ENCODE peak calls at places on chromosomes 3 and 15, in seven cellular contexts. W is IMR-90, B is GM23248, F is AG04450, Q is Peyer's patch, K is heart left ventricle, N is HL-60. T is an unnamed sample.

GRCh38 chr3:119891944-119892721 is 110.2 kb downstream of the NR1I2 start:
- DNase-seq in W (peak; percentile 71), B (peak; percentile 83), F (peak; percentile 38), Q (no peak), K (peak; percentile 45), N (peak; percentile 58), T (no peak)

GRCh38 chr3:116423365-116423764 is 21.9 kb downstream of the LSAMP start:
- DNase-seq in W (peak; percentile 15), B (peak; percentile 6), F (no peak), Q (no peak), K (no peak), N (no peak), T (no peak)

GRCh38 chr15:34812369-34812768 is 17.0 kb upstream of the ACTC1 start:
- DNase-seq in W (peak; percentile 95), B (peak; percentile 79), F (peak; percentile 67), Q (no peak), K (no peak), N (no peak), T (no peak)

GRCh38 chr3:187104956-187105355 is 34.3 kb downstream of the RPL39L start:
- DNase-seq in W (no peak), B (peak; percentile 37), F (no peak), Q (no peak), K (no peak), N (no peak), T (no peak)

GRCh38 chr3:180802837-180803236 is 109.6 kb upstream of the FXR1 start:
- DNase-seq in W (peak; percentile 4), B (peak; percentile 48), F (no peak), Q (no peak), K (no peak), N (no peak), T (no peak)

GRCh38 chr3:27632431-27633223 is 89.5 kb downstream of the EOMES start:
- DNase-seq in W (peak; percentile 55), B (peak; percentile 83), F (peak; percentile 26), Q (peak; percentile 25), K (peak; percentile 43), N (peak; percentile 6), T (peak; percentile 65)

GRCh38 chr3:171953300-171954022 is 85.9 kb upstream of the FNDC3B start:
- DNase-seq in W (no peak), B (peak; percentile 35), F (no peak), Q (no peak), K (no peak), N (no peak), T (no peak)

GRCh38 chr15:28960979-28961378 is 75.2 kb downstream of the APBA2 start:
- DNase-seq in W (peak; percentile 95), B (peak; percentile 13), F (peak; percentile 66), Q (no peak), K (no peak), N (no peak), T (peak; percentile 57)

GRCh38 chr3:47443611-47443995 is 32.1 kb downstream of the SCAP start:
- DNase-seq in W (no peak), B (no peak), F (no peak), Q (no peak), K (no peak), N (no peak), T (peak; percentile 40)

GRCh38 chr15:66786708-66787471 is 84.9 kb downstream of the SMAD6 start:
- DNase-seq in W (peak; percentile 62), B (no peak), F (no peak), Q (no peak), K (no peak), N (no peak), T (no peak)

GRCh38 chr3:94024385-94024784 is 4.0 kb downstream of the STX19 start:
- DNase-seq in W (peak; percentile 24), B (peak; percentile 11), F (no peak), Q (no peak), K (no peak), N (no peak), T (no peak)

GRCh38 chr15:31156226-31156625 is 54.7 kb upstream of the TRPM1 start:
- DNase-seq in W (no peak), B (no peak), F (no peak), Q (no peak), K (no peak), N (no peak), T (no peak)

GRCh38 chr3:46845397-46845859 is 17.8 kb downstream of the MYL3 start:
- DNase-seq in W (peak; percentile 62), B (peak; percentile 91), F (peak; percentile 52), Q (no peak), K (peak; percentile 61), N (no peak), T (peak; percentile 67)

GRCh38 chr3:41195970-41196369 is 3.3 kb upstream of the CTNNB1 start:
- DNase-seq in W (no peak), B (no peak), F (no peak), Q (no peak), K (peak; percentile 38), N (no peak), T (no peak)

GRCh38 chr15:100710744-100711478 is 108.5 kb downstream of the ASB7 start:
- DNase-seq in W (no peak), B (no peak), F (no peak), Q (no peak), K (no peak), N (no peak), T (no peak)

GRCh38 chr3:166013073-166013679 is 176.0 kb upstream of the BCHE start:
- DNase-seq in W (peak; percentile 37), B (peak; percentile 43), F (peak; percentile 15), Q (no peak), K (no peak), N (peak; percentile 18), T (no peak)

GRCh38 chr3:51591231-51591630 is 52.7 kb downstream of the RAD54L2 start:
- DNase-seq in W (peak; percentile 22), B (peak; percentile 35), F (no peak), Q (no peak), K (no peak), N (no peak), T (peak; percentile 21)

GRCh38 chr3:135576786-135577185 is 388.7 kb upstream of the PPP2R3A start:
- DNase-seq in W (no peak), B (no peak), F (no peak), Q (no peak), K (no peak), N (no peak), T (no peak)

GRCh38 chr3:141699349-141699748 is 38.7 kb upstream of the RNF7 start:
- DNase-seq in W (peak; percentile 30), B (no peak), F (no peak), Q (no peak), K (no peak), N (no peak), T (no peak)

GRCh38 chr3:110646496-110646895 is 425.1 kb upstream of the NECTIN3 start:
- DNase-seq in W (no peak), B (no peak), F (no peak), Q (no peak), K (no peak), N (no peak), T (no peak)

GRCh38 chr3:55160241-55160877 is 232.5 kb upstream of the LRTM1 start:
- DNase-seq in W (peak; percentile 100), B (peak; percentile 99), F (peak; percentile 81), Q (no peak), K (peak; percentile 63), N (no peak), T (peak; percentile 97)

GRCh38 chr3:178001670-178002101 is 534.5 kb upstream of the KCNMB2 start:
- DNase-seq in W (no peak), B (no peak), F (no peak), Q (no peak), K (no peak), N (peak; percentile 73), T (no peak)

GRCh38 chr3:111881480-111881879 is 22.4 kb downstream of the PHLDB2 start:
- DNase-seq in W (no peak), B (no peak), F (no peak), Q (no peak), K (no peak), N (no peak), T (no peak)

DNA sequence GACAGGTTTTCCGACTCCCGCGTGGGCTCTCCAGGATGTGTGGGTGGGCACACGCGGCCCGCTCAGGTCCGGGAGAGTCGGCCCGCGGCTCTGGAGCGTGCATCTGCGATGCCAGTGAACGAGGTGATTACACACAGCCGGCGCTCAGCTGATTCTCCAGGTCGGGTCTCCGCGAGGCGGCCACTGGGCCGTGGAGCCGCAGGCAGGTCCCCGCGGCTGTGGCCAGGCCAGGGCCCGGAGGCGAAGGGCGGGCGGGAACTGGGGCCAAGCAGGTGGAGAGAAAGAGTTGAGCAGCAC is 13.2 kb downstream of the PAK6 start:
- DNase-seq in W (no peak), B (no peak), F (no peak), Q (no peak), K (no peak), N (no peak), T (no peak)
- H3K4me3 ChIP-seq in W (no peak overlapping the region), B (no peak overlapping the region), F (no peak overlapping the region), Q (peak overlapping the region; percentile 59), K (peak overlapping the region; percentile 52), N (no peak overlapping the region), T (no peak overlapping the region)

GRCh38 chr3:128997486-128997885 is 3.6 kb upstream of the CFAP92 start:
- DNase-seq in W (no peak), B (no peak), F (no peak), Q (no peak), K (no peak), N (no peak), T (no peak)
- H3K27me3 ChIP-seq in W (peaks cover 85% of the 10 kb centered on the region), B (peaks cover 81% of the 10 kb centered on the region), F (peaks cover 73% of the 10 kb centered on the region), Q (peaks cover 10% of the 10 kb centered on the region), K (peaks cover 5% of the 10 kb centered on the region), N (peaks cover 17% of the 10 kb centered on the region), T (peaks cover 43% of the 10 kb centered on the region)

DNA sequence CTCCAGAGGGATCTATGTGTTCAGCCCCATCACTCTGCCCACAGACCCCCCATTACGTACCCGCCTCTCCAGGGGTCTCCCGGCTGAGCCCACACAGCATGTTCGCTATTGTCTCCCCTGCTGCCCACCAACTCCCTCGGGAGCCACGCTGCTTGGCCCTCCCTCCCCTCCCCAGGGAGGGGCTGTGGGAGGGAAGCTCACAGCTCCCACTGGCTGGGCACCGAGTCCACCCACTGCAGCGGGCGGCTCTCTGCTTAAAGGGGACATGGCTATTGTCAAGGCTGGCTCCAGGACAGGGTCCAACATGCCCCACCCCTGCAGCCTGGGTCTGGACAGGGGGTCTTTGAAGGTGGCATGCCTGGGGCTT is at the start of gene GRIP2:
- DNase-seq in W (no peak), B (no peak), F (no peak), Q (no peak), K (peak; percentile 64), N (no peak), T (no peak)
- H3K4me3 ChIP-seq in W (no peak within 1 kb of the TSS), B (no peak within 1 kb of the TSS), F (no peak within 1 kb of the TSS), Q (no peak within 1 kb of the TSS), K (peak within 1 kb of the TSS; percentile 56), N (no peak within 1 kb of the TSS), T (no peak within 1 kb of the TSS)

GRCh38 chr15:92244703-92245102 is 149.0 kb upstream of the ST8SIA2 start:
- DNase-seq in W (no peak), B (no peak), F (no peak), Q (no peak), K (no peak), N (no peak), T (no peak)
- H3K27me3 ChIP-seq in W (no peaks in the 10 kb centered on the region), B (no peaks in the 10 kb centered on the region), F (no peaks in the 10 kb centered on the region), Q (no peaks in the 10 kb centered on the region), K (no peaks in the 10 kb centered on the region), N (no peaks in the 10 kb centered on the region), T (peaks cover 33% of the 10 kb centered on the region)

T was measured in MG63.